ENCODE peak calls at places on chromosomes 3 and 15, in six cellular contexts. One of them, this sample, is unnamed.

GRCh38 chr3:51269466-51269865 is 115.6 kb upstream of the MANF start:
- DNase-seq in heart right ventricle: no peak
- DNase-seq in iPS-NIHi11: no peak
- DNase-seq in NCI-H2029: no peak
- DNase-seq in T follicular helper cell: no peak
- DNase-seq in AG04450: no peak
- DNase-seq in this sample: no peak

GRCh38 chr3:118991775-118992174 is 42.9 kb downstream of the IGSF11 start:
- DNase-seq in heart right ventricle: peak; percentile 20
- DNase-seq in iPS-NIHi11: no peak
- DNase-seq in NCI-H2029: no peak
- DNase-seq in T follicular helper cell: no peak
- DNase-seq in AG04450: no peak
- DNase-seq in this sample: no peak

GRCh38 chr3:123027292-123028232 is at the start of gene SEMA5B:
- DNase-seq in heart right ventricle: peak; percentile 29
- DNase-seq in iPS-NIHi11: peak; percentile 85
- DNase-seq in NCI-H2029: peak; percentile 23
- DNase-seq in T follicular helper cell: no peak
- DNase-seq in AG04450: no peak
- DNase-seq in this sample: peak; percentile 92

GRCh38 chr3:61416618-61417017 is 144.8 kb upstream of the PTPRG start:
- DNase-seq in heart right ventricle: no peak
- DNase-seq in iPS-NIHi11: no peak
- DNase-seq in NCI-H2029: no peak
- DNase-seq in T follicular helper cell: no peak
- DNase-seq in AG04450: no peak
- DNase-seq in this sample: no peak

GRCh38 chr3:10213156-10213792 is 35.0 kb upstream of the TATDN2 start:
- DNase-seq in heart right ventricle: no peak
- DNase-seq in iPS-NIHi11: no peak
- DNase-seq in NCI-H2029: no peak
- DNase-seq in T follicular helper cell: no peak
- DNase-seq in AG04450: no peak
- DNase-seq in this sample: no peak

GRCh38 chr3:86845731-86846130 is 145.2 kb downstream of the VGLL3 start:
- DNase-seq in heart right ventricle: no peak
- DNase-seq in iPS-NIHi11: no peak
- DNase-seq in NCI-H2029: no peak
- DNase-seq in T follicular helper cell: no peak
- DNase-seq in AG04450: no peak
- DNase-seq in this sample: no peak

GRCh38 chr3:182399978-182400737 is 393.1 kb upstream of the ATP11B start:
- DNase-seq in heart right ventricle: no peak
- DNase-seq in iPS-NIHi11: no peak
- DNase-seq in NCI-H2029: no peak
- DNase-seq in T follicular helper cell: no peak
- DNase-seq in AG04450: no peak
- DNase-seq in this sample: no peak

GRCh38 chr15:43118276-43118675 is 12.4 kb upstream of the UBR1 start:
- DNase-seq in heart right ventricle: no peak
- DNase-seq in iPS-NIHi11: no peak
- DNase-seq in NCI-H2029: no peak
- DNase-seq in T follicular helper cell: no peak
- DNase-seq in AG04450: no peak
- DNase-seq in this sample: no peak

GRCh38 chr15:57885435-57885834 is 178.9 kb downstream of the POLR2M start:
- DNase-seq in heart right ventricle: no peak
- DNase-seq in iPS-NIHi11: no peak
- DNase-seq in NCI-H2029: no peak
- DNase-seq in T follicular helper cell: no peak
- DNase-seq in AG04450: no peak
- DNase-seq in this sample: no peak

GRCh38 chr3:47399016-47399415 is 18.2 kb downstream of the PTPN23 start:
- DNase-seq in heart right ventricle: no peak
- DNase-seq in iPS-NIHi11: no peak
- DNase-seq in NCI-H2029: no peak
- DNase-seq in T follicular helper cell: no peak
- DNase-seq in AG04450: no peak
- DNase-seq in this sample: no peak

GRCh38 chr15:97189152-97189551 is 771.4 kb upstream of the ARRDC4 start:
- DNase-seq in heart right ventricle: no peak
- DNase-seq in iPS-NIHi11: no peak
- DNase-seq in NCI-H2029: no peak
- DNase-seq in T follicular helper cell: no peak
- DNase-seq in AG04450: no peak
- DNase-seq in this sample: no peak

GRCh38 chr3:134652409-134652831 is 1.6 kb upstream of the KY start:
- DNase-seq in heart right ventricle: no peak
- DNase-seq in iPS-NIHi11: no peak
- DNase-seq in NCI-H2029: peak; percentile 50
- DNase-seq in T follicular helper cell: no peak
- DNase-seq in AG04450: no peak
- DNase-seq in this sample: no peak

GRCh38 chr3:161295325-161295724 is 74.2 kb downstream of the NMD3 start:
- DNase-seq in heart right ventricle: no peak
- DNase-seq in iPS-NIHi11: peak; percentile 36
- DNase-seq in NCI-H2029: no peak
- DNase-seq in T follicular helper cell: no peak
- DNase-seq in AG04450: no peak
- DNase-seq in this sample: no peak

GRCh38 chr3:64398431-64398830 is 173.2 kb upstream of the PRICKLE2 start:
- DNase-seq in heart right ventricle: no peak
- DNase-seq in iPS-NIHi11: no peak
- DNase-seq in NCI-H2029: no peak
- DNase-seq in T follicular helper cell: no peak
- DNase-seq in AG04450: no peak
- DNase-seq in this sample: no peak

GRCh38 chr15:83993591-83993990 is 242.0 kb upstream of the GOLGA6L4 start:
- DNase-seq in heart right ventricle: no peak
- DNase-seq in iPS-NIHi11: no peak
- DNase-seq in NCI-H2029: no peak
- DNase-seq in T follicular helper cell: no peak
- DNase-seq in AG04450: no peak
- DNase-seq in this sample: peak; percentile 41

GRCh38 chr15:69304176-69304533 is 5.4 kb downstream of the PAQR5 start:
- DNase-seq in heart right ventricle: no peak
- DNase-seq in iPS-NIHi11: no peak
- DNase-seq in NCI-H2029: no peak
- DNase-seq in T follicular helper cell: no peak
- DNase-seq in AG04450: peak; percentile 61
- DNase-seq in this sample: no peak

GRCh38 chr3:171837698-171838097 is 5.5 kb upstream of the TMEM212 start:
- DNase-seq in heart right ventricle: no peak
- DNase-seq in iPS-NIHi11: no peak
- DNase-seq in NCI-H2029: no peak
- DNase-seq in T follicular helper cell: no peak
- DNase-seq in AG04450: no peak
- DNase-seq in this sample: no peak

GRCh38 chr3:140203510-140203909 is 268.5 kb downstream of the CLSTN2 start:
- DNase-seq in heart right ventricle: no peak
- DNase-seq in iPS-NIHi11: peak; percentile 25
- DNase-seq in NCI-H2029: peak; percentile 78
- DNase-seq in T follicular helper cell: no peak
- DNase-seq in AG04450: no peak
- DNase-seq in this sample: peak; percentile 26

GRCh38 chr3:127252446-127252845 is 35.4 kb downstream of the PRR20G start:
- DNase-seq in heart right ventricle: no peak
- DNase-seq in iPS-NIHi11: no peak
- DNase-seq in NCI-H2029: no peak
- DNase-seq in T follicular helper cell: no peak
- DNase-seq in AG04450: no peak
- DNase-seq in this sample: no peak

GRCh38 chr3:20074226-20075063 is 34.2 kb downstream of the KAT2B start:
- DNase-seq in heart right ventricle: no peak
- DNase-seq in iPS-NIHi11: no peak
- DNase-seq in NCI-H2029: no peak
- DNase-seq in T follicular helper cell: no peak
- DNase-seq in AG04450: no peak
- DNase-seq in this sample: no peak

GRCh38 chr15:29864501-29864900 is 42.2 kb upstream of the TJP1 start:
- DNase-seq in heart right ventricle: no peak
- DNase-seq in iPS-NIHi11: no peak
- DNase-seq in NCI-H2029: no peak
- DNase-seq in T follicular helper cell: no peak
- DNase-seq in AG04450: no peak
- DNase-seq in this sample: no peak

GRCh38 chr3:119239421-119239820 is 1.3 kb downstream of the B4GALT4 start:
- DNase-seq in heart right ventricle: no peak
- DNase-seq in iPS-NIHi11: no peak
- DNase-seq in NCI-H2029: no peak
- DNase-seq in T follicular helper cell: no peak
- DNase-seq in AG04450: no peak
- DNase-seq in this sample: no peak

GRCh38 chr3:161957467-161957866 is 460.9 kb downstream of the OTOL1 start:
- DNase-seq in heart right ventricle: no peak
- DNase-seq in iPS-NIHi11: no peak
- DNase-seq in NCI-H2029: no peak
- DNase-seq in T follicular helper cell: no peak
- DNase-seq in AG04450: no peak
- DNase-seq in this sample: no peak

GRCh38 chr15:38130200-38130567 is 122.5 kb upstream of the SPRED1 start:
- DNase-seq in heart right ventricle: no peak
- DNase-seq in iPS-NIHi11: no peak
- DNase-seq in NCI-H2029: no peak
- DNase-seq in T follicular helper cell: no peak
- DNase-seq in AG04450: peak; percentile 2
- DNase-seq in this sample: no peak

GRCh38 chr15:72382146-72382545 is 6.3 kb upstream of the HEXA start:
- DNase-seq in heart right ventricle: no peak
- DNase-seq in iPS-NIHi11: no peak
- DNase-seq in NCI-H2029: no peak
- DNase-seq in T follicular helper cell: no peak
- DNase-seq in AG04450: no peak
- DNase-seq in this sample: peak; percentile 34

GRCh38 chr15:23074684-23075083 is 35.3 kb upstream of the TUBGCP5 start:
- DNase-seq in heart right ventricle: no peak
- DNase-seq in iPS-NIHi11: no peak
- DNase-seq in NCI-H2029: peak; percentile 14
- DNase-seq in T follicular helper cell: no peak
- DNase-seq in AG04450: no peak
- DNase-seq in this sample: no peak

This sample was measured in GM23338.